ENCODE peak calls at places on chromosomes 3 and 15, in four cellular contexts. A is Daoy, X is activated T-cell treated with anti-CD3 and anti-CD28 coated beads for 24 hours, Z is sigmoid colon. V is an unnamed sample.

GRCh38 chr15:94069834-94070233 is 161.5 kb upstream of the MCTP2 start:
- DNase-seq in A (no peak), X (no peak), Z (no peak), V (no peak)

GRCh38 chr3:170470063-170471006 is 51.7 kb downstream of the CLDN11 start:
- DNase-seq in X (no peak), A (no peak), Z (no peak), V (no peak)

GRCh38 chr3:22981176-22981575 is 222.0 kb upstream of the UBE2E2 start:
- DNase-seq in X (no peak), Z (no peak), A (no peak), V (no peak)

GRCh38 chr15:88894819-88895767 is at the start of gene HAPLN3:
- DNase-seq in X (peak; percentile 59), Z (no peak), A (peak; percentile 36), V (peak; percentile 45)

GRCh38 chr3:156985689-156986088 is 159.5 kb downstream of the LEKR1 start:
- DNase-seq in X (no peak), A (no peak), Z (no peak), V (no peak)

GRCh38 chr3:122435950-122436349 is 20.1 kb upstream of the WDR5B start:
- DNase-seq in A (no peak), Z (no peak), X (no peak), V (no peak)

GRCh38 chr3:176992565-176992964 is 204.7 kb downstream of the TBL1XR1 start:
- DNase-seq in A (no peak), Z (no peak), X (no peak), V (no peak)

GRCh38 chr3:138673641-138674040 is 65.1 kb downstream of the FAIM start:
- DNase-seq in Z (no peak), A (peak; percentile 28), X (no peak), V (no peak)

GRCh38 chr3:73469331-73469730 is 155.4 kb downstream of the PDZRN3 start:
- DNase-seq in X (no peak), Z (no peak), A (no peak), V (no peak)

GRCh38 chr3:62798000-62798399 is 77.2 kb downstream of the CADPS start:
- DNase-seq in A (no peak), Z (no peak), X (no peak), V (no peak)

GRCh38 chr3:172905480-172905850 is 154.9 kb downstream of the ECT2 start:
- DNase-seq in Z (no peak), X (no peak), A (no peak), V (no peak)

GRCh38 chr3:18679226-18679625 is 254.1 kb upstream of the SATB1 start:
- DNase-seq in Z (no peak), X (peak; percentile 37), A (no peak), V (peak; percentile 42)

V was measured in stimulated activated CD4-positive, alpha-beta T cell treated with anti-CD3 and anti-CD28 coated beads, Interleukin-15, amount 100 ng/mL, for 48 hours.